ENCODE peak calls at places on chromosomes 13 and 19, in seven cellular contexts. W is sciatic nerve; P is astrocyte of the cerebellum; X is NCI-H2107; H is activated T-helper 2 cell treated with anti-CD3 and anti-CD28 coated beads, Interferon-gamma antibody, Interleukin-2, Interleukin-4, amounts not matched to agents 10 μg/mL and 5 μg/mL and 100 μg/mL, durations not matched to agents 14 hours and 24 hours and 36 hours; V is GOT3; T is lung. F is an unnamed sample.

GRCh38 chr19:7895565-7895964 is 7.3 kb downstream of the LRRC8E start:
- DNase-seq in W (no peak), P (no peak), X (no peak), H (no peak), V (no peak), T (no peak), F (no peak)

GRCh38 chr13:112496166-112496565 is 91.8 kb downstream of the TUBGCP3 start:
- DNase-seq in W (no peak), P (no peak), X (no peak), H (no peak), V (no peak), T (no peak), F (no peak)

GRCh38 chr13:109836629-109837607 is 50.5 kb upstream of the IRS2 start:
- DNase-seq in W (no peak), P (no peak), X (no peak), H (no peak), V (no peak), T (no peak), F (no peak)

GRCh38 chr13:96499646-96500045 is 409.7 kb downstream of the HS6ST3 start:
- DNase-seq in W (no peak), P (no peak), X (no peak), H (no peak), V (no peak), T (no peak), F (no peak)

GRCh38 chr19:33660426-33661160 is 38.8 kb downstream of the CHST8 start:
- DNase-seq in W (no peak), P (no peak), X (no peak), H (no peak), V (no peak), T (no peak), F (peak)

GRCh38 chr13:43087960-43088580 is 64.7 kb downstream of the DNAJC15 start:
- DNase-seq in W (no peak), P (no peak), X (no peak), H (no peak), V (no peak), T (no peak), F (no peak)

GRCh38 chr13:91058066-91058465 is 289.4 kb upstream of the MIR17HG start:
- DNase-seq in W (no peak), P (peak), X (no peak), H (no peak), V (no peak), T (no peak), F (peak)

GRCh38 chr19:33375760-33376159 is 2.3 kb downstream of the CEBPG start:
- DNase-seq in W (no peak), P (no peak), X (no peak), H (no peak), V (no peak), T (no peak), F (no peak)

GRCh38 chr19:34118879-34119748 is 53.2 kb upstream of the LSM14A start:
- DNase-seq in W (no peak), P (no peak), X (no peak), H (no peak), V (no peak), T (no peak), F (no peak)

GRCh38 chr13:32881074-32881791 is 135.0 kb upstream of the KL start:
- DNase-seq in W (no peak), P (peak), X (no peak), H (no peak), V (no peak), T (no peak), F (no peak)

GRCh38 chr13:40341501-40341900 is 324.9 kb downstream of the FOXO1 start:
- DNase-seq in W (no peak), P (no peak), X (no peak), H (no peak), V (no peak), T (no peak), F (no peak)

GRCh38 chr19:29667390-29667783 is 2.1 kb downstream of the PLEKHF1 start:
- DNase-seq in W (no peak), P (no peak), X (no peak), H (no peak), V (no peak), T (no peak), F (no peak)

GRCh38 chr19:39508629-39509028 is 6.3 kb upstream of the SELENOV start:
- DNase-seq in W (no peak), P (no peak), X (no peak), H (no peak), V (no peak), T (no peak), F (no peak)

GRCh38 chr19:5067666-5068065 is 98.8 kb downstream of the KDM4B start:
- DNase-seq in W (no peak), P (no peak), X (no peak), H (no peak), V (no peak), T (no peak), F (no peak)

GRCh38 chr19:57800696-57801095 is 14.0 kb downstream of the ZNF552 start:
- DNase-seq in W (no peak), P (no peak), X (no peak), H (no peak), V (no peak), T (no peak), F (no peak)

GRCh38 chr13:72726721-72727416 is 560 bp downstream of the MZT1 start:
- DNase-seq in W (peak), P (no peak), X (no peak), H (no peak), V (peak), T (peak), F (peak)

GRCh38 chr19:37966211-37967072 is 59.4 kb downstream of the SIPA1L3 start:
- DNase-seq in W (peak), P (peak), X (no peak), H (no peak), V (no peak), T (no peak), F (no peak)

F was measured in WTC11.